ENCODE peak calls at places on chromosomes 12 and 14, in eight cellular contexts. H is psoas muscle; O is stimulated activated CD4-positive, alpha-beta T cell treated with anti-CD3 and anti-CD28 coated beads, Interleukin-4, amount 100 ng/mL, for 48 hours; A is H9; I is ELF-1; P is stimulated activated CD8-positive, alpha-beta memory T cell treated with anti-CD3 and anti-CD28 coated beads, Interleukin-4, amount 100 ng/mL, for 1 hour; B is DMS153; D is globus pallidus. Q is an unnamed sample.
A peak's percentile ranks its signal among the peaks of the same experiment; 100 is the strongest.

GRCh38 chr12:119877639-119877948 is 474 bp upstream of the CIT start:
- DNase-seq in I (no peak), A (no peak), O (no peak), D (no peak), B (no peak), H (no peak), P (no peak), Q (no peak)

GRCh38 chr12:56078427-56078826 is 1.5 kb upstream of the ERBB3 start:
- DNase-seq in D (no peak), P (no peak), I (no peak), A (no peak), O (no peak), H (no peak), B (no peak), Q (no peak)

GRCh38 chr12:130780880-130781575 is 58.0 kb downstream of the STX2 start:
- DNase-seq in D (no peak), H (no peak), A (no peak), I (no peak), P (no peak), B (no peak), O (no peak), Q (no peak)

GRCh38 chr12:1620093-1620492 is 8.9 kb upstream of the WNT5B start:
- DNase-seq in P (no peak), H (no peak), A (no peak), D (no peak), O (no peak), B (no peak), I (no peak), Q (no peak)

GRCh38 chr12:111444706-111445310 is 39.1 kb downstream of the SH2B3 start:
- DNase-seq in I (peak; percentile 83), P (no peak), D (peak; percentile 71), A (no peak), B (no peak), H (peak; percentile 67), O (peak; percentile 69), Q (no peak)

GRCh38 chr12:39935275-39935674 is 170.6 kb downstream of the SLC2A13 start:
- DNase-seq in B (no peak), A (no peak), H (no peak), O (no peak), P (no peak), I (no peak), D (no peak), Q (no peak)

GRCh38 chr14:45810152-45810872 is 557.3 kb upstream of the MIS18BP1 start:
- DNase-seq in A (no peak), H (no peak), B (peak; percentile 25), P (no peak), D (no peak), O (no peak), I (no peak), Q (no peak)

GRCh38 chr14:35576260-35576659 is 42.3 kb downstream of the INSM2 start:
- DNase-seq in H (no peak), O (no peak), I (no peak), B (no peak), P (no peak), A (no peak), D (no peak), Q (no peak)

GRCh38 chr14:65095633-65096205 is 6.6 kb downstream of the MAX start:
- DNase-seq in P (no peak), A (no peak), O (no peak), H (peak; percentile 55), B (no peak), I (no peak), D (peak; percentile 85), Q (no peak)

GRCh38 chr12:69354561-69355187 is 4.9 kb upstream of the YEATS4 start:
- DNase-seq in H (no peak), P (no peak), O (no peak), B (no peak), D (no peak), A (no peak), I (no peak), Q (no peak)

GRCh38 chr14:33676135-33676566 is 274.7 kb downstream of the EGLN3 start:
- DNase-seq in D (peak; percentile 74), I (peak; percentile 78), P (no peak), B (peak; percentile 66), O (no peak), A (peak; percentile 89), H (no peak), Q (peak; percentile 47)

GRCh38 chr14:85281921-85282320 is 248.0 kb upstream of the FLRT2 start:
- DNase-seq in D (no peak), H (no peak), O (no peak), B (no peak), P (no peak), A (no peak), I (no peak), Q (no peak)

GRCh38 chr14:30786701-30787100 is 87.7 kb upstream of the COCH start:
- DNase-seq in H (no peak), O (no peak), A (no peak), B (no peak), I (no peak), D (no peak), P (no peak), Q (no peak)

GRCh38 chr12:49716546-49716945 is 9.3 kb upstream of the FMNL3 start:
- DNase-seq in H (no peak), O (no peak), B (no peak), I (no peak), D (no peak), A (no peak), P (no peak), Q (no peak)

GRCh38 chr12:13167906-13168305 is 28.6 kb upstream of the EMP1 start:
- DNase-seq in O (no peak), I (no peak), P (no peak), A (no peak), H (no peak), D (no peak), B (no peak), Q (no peak)

GRCh38 chr14:74913986-74914573 is 9.0 kb downstream of the RPS6KL1 start:
- DNase-seq in B (no peak), I (peak; percentile 70), H (peak; percentile 77), O (no peak), D (peak; percentile 73), P (no peak), A (peak; percentile 62), Q (peak; percentile 8)

GRCh38 chr12:15601210-15601800 is 187.9 kb downstream of the EPS8 start:
- DNase-seq in I (no peak), B (no peak), D (no peak), P (no peak), A (no peak), O (no peak), H (no peak), Q (no peak)

GRCh38 chr12:105580841-105581352 is 250.4 kb downstream of the C12orf75 start:
- DNase-seq in D (no peak), O (no peak), P (no peak), A (no peak), B (no peak), I (peak; percentile 9), H (no peak), Q (no peak)

GRCh38 chr14:30872602-30873001 is 1.8 kb upstream of the COCH start:
- DNase-seq in O (no peak), I (peak; percentile 30), D (no peak), B (no peak), P (no peak), A (no peak), H (no peak), Q (no peak)

GRCh38 chr14:66003082-66003740 is 483.0 kb upstream of the CCDC196 start:
- DNase-seq in A (no peak), B (no peak), P (no peak), I (peak; percentile 77), D (no peak), H (no peak), O (no peak), Q (no peak)

GRCh38 chr14:22671622-22672021 is 27.5 kb upstream of the OR6J1 start:
- DNase-seq in P (no peak), D (no peak), O (no peak), H (no peak), I (no peak), B (no peak), A (no peak), Q (no peak)

GRCh38 chr12:51686727-51687126 is 95.7 kb downstream of the SCN8A start:
- DNase-seq in O (no peak), A (no peak), I (no peak), H (no peak), P (no peak), D (no peak), B (no peak), Q (no peak)

GRCh38 chr12:24072302-24072701 is 122.8 kb upstream of the SOX5 start:
- DNase-seq in O (no peak), H (no peak), D (no peak), P (no peak), I (no peak), A (no peak), B (no peak), Q (no peak)

GRCh38 chr12:76080017-76080728 is 4.3 kb downstream of the NAP1L1 start:
- DNase-seq in B (peak; percentile 18), H (no peak), I (no peak), O (no peak), A (no peak), P (no peak), D (no peak), Q (peak; percentile 88)